ENCODE peak calls at places on chromosome 1, in five cellular contexts. One of them, this sample, is unnamed.

GRCh38 chr1:215402147-215402546 is 165.0 kb upstream of the KCTD3 start:
- DNase-seq in AG10803: no peak
- DNase-seq in GDM1: no peak
- DNase-seq in T-helper 17 cell: no peak
- DNase-seq in transverse colon: no peak
- DNase-seq in this sample: no peak

GRCh38 chr1:149986486-149987296 is 23.8 kb downstream of the OTUD7B start:
- DNase-seq in AG10803: peak; percentile 92
- DNase-seq in GDM1: no peak
- DNase-seq in T-helper 17 cell: no peak
- DNase-seq in transverse colon: no peak
- DNase-seq in this sample: no peak

GRCh38 chr1:173507205-173507846 is 30.2 kb downstream of the PRDX6 start:
- DNase-seq in AG10803: peak; percentile 68
- DNase-seq in GDM1: no peak
- DNase-seq in T-helper 17 cell: no peak
- DNase-seq in transverse colon: no peak
- DNase-seq in this sample: no peak

GRCh38 chr1:119276558-119276957 is 92.0 kb upstream of the HAO2 start:
- DNase-seq in AG10803: no peak
- DNase-seq in GDM1: no peak
- DNase-seq in T-helper 17 cell: no peak
- DNase-seq in transverse colon: no peak
- DNase-seq in this sample: no peak

GRCh38 chr1:67618285-67619018 is 66.5 kb upstream of the GADD45A start:
- DNase-seq in AG10803: peak; percentile 91
- DNase-seq in GDM1: no peak
- DNase-seq in T-helper 17 cell: no peak
- DNase-seq in transverse colon: peak; percentile 31
- DNase-seq in this sample: no peak

GRCh38 chr1:147600119-147601111 is 59.1 kb downstream of the BCL9 start:
- DNase-seq in AG10803: peak; percentile 25
- DNase-seq in GDM1: no peak
- DNase-seq in T-helper 17 cell: no peak
- DNase-seq in transverse colon: no peak
- DNase-seq in this sample: no peak

GRCh38 chr1:225962440-225962975 is 21.5 kb upstream of the LEFTY2 start:
- DNase-seq in AG10803: no peak
- DNase-seq in GDM1: no peak
- DNase-seq in T-helper 17 cell: peak; percentile 50
- DNase-seq in transverse colon: peak; percentile 76
- DNase-seq in this sample: no peak

GRCh38 chr1:81550753-81551152 is 250.0 kb upstream of the ADGRL2 start:
- DNase-seq in AG10803: no peak
- DNase-seq in GDM1: no peak
- DNase-seq in T-helper 17 cell: no peak
- DNase-seq in transverse colon: no peak
- DNase-seq in this sample: no peak

GRCh38 chr1:92877081-92877711 is 45.4 kb downstream of the RPL5 start:
- DNase-seq in AG10803: no peak
- DNase-seq in GDM1: no peak
- DNase-seq in T-helper 17 cell: no peak
- DNase-seq in transverse colon: no peak
- DNase-seq in this sample: no peak

GRCh38 chr1:63593303-63593886 is at the start of gene PGM1:
- DNase-seq in AG10803: peak; percentile 80
- DNase-seq in GDM1: peak; percentile 62
- DNase-seq in T-helper 17 cell: peak; percentile 63
- DNase-seq in transverse colon: peak; percentile 75
- DNase-seq in this sample: peak; percentile 28

GRCh38 chr1:165241321-165241720 is 115.2 kb downstream of the LMX1A start:
- DNase-seq in AG10803: no peak
- DNase-seq in GDM1: no peak
- DNase-seq in T-helper 17 cell: no peak
- DNase-seq in transverse colon: no peak
- DNase-seq in this sample: no peak